ENCODE peak calls at places on chromosomes 4 and X, in eight cellular contexts. W is cardiac muscle cell, O is psoas muscle, G is astrocyte of the spinal cord, Z is SK-N-SH, X is fibroblast of villous mesenchyme, T is tibial artery, E is heart right ventricle. F is an unnamed sample.
A peak's percentile ranks its signal among the peaks of the same experiment; 100 is the strongest.

GRCh38 chr4:99437686-99438577 is 2.8 kb upstream of the ADH7 start:
- DNase-seq in W (peak; percentile 48), O (no peak), G (no peak), Z (no peak), X (peak; percentile 9), T (no peak), E (no peak), F (no peak)

GRCh38 chrX:88886908-88887307 is 139.9 kb downstream of the CPXCR1 start:
- DNase-seq in W (no peak), O (no peak), G (no peak), Z (no peak), X (no peak), T (no peak), E (no peak), F (no peak)

GRCh38 chr4:30495261-30496050 is 224.7 kb upstream of the PCDH7 start:
- DNase-seq in W (no peak), O (no peak), G (no peak), Z (no peak), X (no peak), T (no peak), E (no peak), F (no peak)

GRCh38 chr4:109414938-109415337 is 18.7 kb upstream of the SEC24B start:
- DNase-seq in W (no peak), O (no peak), G (peak; percentile 46), Z (no peak), X (no peak), T (no peak), E (no peak), F (peak; percentile 30)

GRCh38 chr4:179867300-179867878 is 2375.8 kb upstream of the TENM3 start:
- DNase-seq in W (peak; percentile 80), O (no peak), G (peak; percentile 22), Z (peak; percentile 56), X (no peak), T (no peak), E (peak; percentile 1), F (peak; percentile 1)

GRCh38 chr4:10416441-10416840 is 40.8 kb downstream of the ZNF518B start:
- DNase-seq in W (no peak), O (no peak), G (no peak), Z (no peak), X (no peak), T (no peak), E (no peak), F (no peak)

GRCh38 chrX:149491812-149492211 is 13.3 kb downstream of the IDS start:
- DNase-seq in W (no peak), O (no peak), G (no peak), Z (no peak), X (peak; percentile 10), T (no peak), E (no peak), F (no peak)

GRCh38 chr4:103095080-103095479 is 4.6 kb downstream of the BDH2 start:
- DNase-seq in W (no peak), O (no peak), G (no peak), Z (no peak), X (no peak), T (no peak), E (no peak), F (no peak)

GRCh38 chr4:55553442-55553841 is 6.7 kb upstream of the CLOCK start:
- DNase-seq in W (no peak), O (peak; percentile 22), G (peak; percentile 43), Z (no peak), X (peak; percentile 93), T (no peak), E (no peak), F (peak; percentile 60)
- H3K4me3 ChIP-seq in W (no peak overlapping the region), O (peak overlapping the region; percentile 56), G (no peak overlapping the region), Z (no peak overlapping the region), X (peak overlapping the region; percentile 53), T (peak overlapping the region; percentile 41), E (peak overlapping the region; percentile 39), F (peak overlapping the region; percentile 4)

GRCh38 chrX:74788545-74789086 is 136.6 kb downstream of the NEXMIF start:
- DNase-seq in W (no peak), O (no peak), G (no peak), Z (peak; percentile 3), X (no peak), T (no peak), E (no peak), F (no peak)
- TF ChIP-seq CTCF in W (no peak), O (no peak), G (no peak), Z (peak; percentile 27), X (no peak), T (no peak), E (no peak), F (no peak)

GRCh38 chr4:155546451-155546850 is 120.2 kb upstream of the GUCY1A1 start:
- DNase-seq in W (no peak), O (no peak), G (no peak), Z (no peak), X (no peak), T (no peak), E (no peak), F (no peak)

GRCh38 chr4:155552180-155552579 is 114.5 kb upstream of the GUCY1A1 start:
- DNase-seq in W (no peak), O (no peak), G (peak; percentile 89), Z (no peak), X (peak; percentile 40), T (no peak), E (no peak), F (no peak)

GRCh38 chr4:155545456-155545855 is 121.2 kb upstream of the GUCY1A1 start:
- DNase-seq in W (no peak), O (no peak), G (no peak), Z (no peak), X (no peak), T (no peak), E (no peak), F (no peak)

GRCh38 chr4:155544547-155544946 is 122.1 kb upstream of the GUCY1A1 start:
- DNase-seq in W (no peak), O (no peak), G (no peak), Z (no peak), X (no peak), T (no peak), E (peak; percentile 24), F (no peak)

GRCh38 chr4:155548173-155548572 is 118.5 kb upstream of the GUCY1A1 start:
- DNase-seq in W (no peak), O (no peak), G (no peak), Z (no peak), X (no peak), T (no peak), E (no peak), F (no peak)
- H3K4me3 ChIP-seq in W (no peak overlapping the region), O (no peak overlapping the region), G (no peak overlapping the region), Z (no peak overlapping the region), X (no peak overlapping the region), T (no peak overlapping the region), E (no peak overlapping the region), F (no peak overlapping the region)

GRCh38 chrX:12383196-12383595 is 244.9 kb downstream of the FRMPD4 start:
- DNase-seq in W (no peak), O (no peak), G (no peak), Z (peak; percentile 7), X (no peak), T (no peak), E (no peak), F (no peak)
- TF ChIP-seq CTCF in W (peak; percentile 31), O (no peak), G (peak; percentile 21), Z (peak; percentile 43), X (peak; percentile 51), T (no peak), E (no peak), F (peak; percentile 20)

GRCh38 chr4:112536123-112536522 is 20.1 kb upstream of the NEUROG2 start:
- DNase-seq in W (no peak), O (no peak), G (no peak), Z (no peak), X (no peak), T (no peak), E (no peak), F (no peak)
- H3K4me3 ChIP-seq in W (no peak overlapping the region), O (no peak overlapping the region), G (no peak overlapping the region), Z (no peak overlapping the region), X (no peak overlapping the region), T (no peak overlapping the region), E (no peak overlapping the region), F (no peak overlapping the region)

DNA sequence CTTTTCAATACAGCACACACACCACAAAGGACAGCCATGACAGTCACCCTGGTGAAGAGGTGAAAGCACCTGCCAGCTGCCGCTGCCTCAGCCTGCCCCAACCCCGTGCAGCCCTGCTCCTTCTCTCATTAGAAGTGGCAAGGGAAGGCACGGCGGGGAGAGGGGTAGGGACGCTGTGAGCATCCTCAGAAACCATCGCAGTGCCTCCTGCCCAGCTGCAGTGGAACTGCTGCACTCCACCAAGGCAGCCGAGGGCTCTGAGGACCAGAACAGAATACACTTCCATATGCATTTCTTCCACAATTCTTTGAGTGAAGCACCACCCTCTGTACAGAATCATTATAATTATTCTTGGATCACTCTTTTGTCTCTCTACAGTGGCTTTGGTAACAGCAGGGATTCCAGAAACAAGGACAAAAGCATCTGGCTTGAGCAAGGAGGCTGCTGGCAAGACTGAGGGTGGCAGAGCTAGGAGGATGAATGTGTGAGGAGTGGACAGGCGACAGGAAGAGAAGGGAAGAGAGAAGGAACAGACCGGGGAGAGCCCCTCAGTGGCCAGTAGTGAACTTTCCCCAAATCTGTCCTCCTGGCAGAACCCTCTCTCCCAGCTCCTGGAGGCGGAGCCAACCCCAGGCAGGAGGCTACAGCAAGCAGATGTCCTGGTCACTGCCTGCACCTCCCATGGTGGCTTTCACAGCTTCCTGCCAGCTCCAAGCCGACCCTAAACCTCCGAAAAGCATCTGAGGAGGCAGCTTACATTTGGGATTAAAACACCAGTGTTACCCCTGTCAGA is 73.2 kb downstream of the MTNR1A start:
- DNase-seq in W (no peak), O (no peak), G (no peak), Z (no peak), X (no peak), T (no peak), E (no peak), F (no peak)
- TF ChIP-seq CTCF in W (no peak), O (no peak), G (no peak), Z (no peak), X (no peak), T (no peak), E (no peak), F (no peak)

GRCh38 chrX:22424919-22425318 is 152.2 kb downstream of the CBLL2 start:
- DNase-seq in W (no peak), O (no peak), G (no peak), Z (no peak), X (no peak), T (no peak), E (no peak), F (no peak)

GRCh38 chrX:22424141-22424915 is 151.6 kb downstream of the CBLL2 start:
- DNase-seq in W (no peak), O (no peak), G (no peak), Z (no peak), X (no peak), T (no peak), E (no peak), F (no peak)

GRCh38 chrX:22430701-22431100 is 158.0 kb downstream of the CBLL2 start:
- DNase-seq in W (no peak), O (no peak), G (no peak), Z (no peak), X (no peak), T (no peak), E (no peak), F (no peak)

GRCh38 chrX:22433292-22434070 is 160.8 kb downstream of the CBLL2 start:
- DNase-seq in W (peak; percentile 35), O (no peak), G (no peak), Z (no peak), X (no peak), T (no peak), E (no peak), F (no peak)

GRCh38 chrX:22429704-22430103 is 157.0 kb downstream of the CBLL2 start:
- DNase-seq in W (no peak), O (no peak), G (no peak), Z (no peak), X (peak; percentile 9), T (no peak), E (no peak), F (no peak)
- H3K4me3 ChIP-seq in W (no peak overlapping the region), O (no peak overlapping the region), G (no peak overlapping the region), Z (no peak overlapping the region), X (no peak overlapping the region), T (no peak overlapping the region), E (no peak overlapping the region), F (no peak overlapping the region)

F was measured in choroid plexus epithelial cell.